ENCODE peak calls at places on chromosomes 2 and 18, in four cellular contexts. B is posterior cingulate gyrus, W is kidney, M is SW480. F is an unnamed sample.

GRCh38 chr2:216286616-216287231 is 85.6 kb downstream of the MARCHF4 start:
- DNase-seq in B (no peak), W (no peak), M (no peak), F (no peak)

GRCh38 chr2:6290626-6291025 is 575.1 kb downstream of the CMPK2 start:
- DNase-seq in B (no peak), W (peak; percentile 83), M (no peak), F (no peak)

GRCh38 chr2:236955675-236956618 is 129.7 kb upstream of the COPS8 start:
- DNase-seq in B (no peak), W (no peak), M (peak; percentile 61), F (no peak)

GRCh38 chr18:8426401-8426800 is 182.8 kb upstream of the RAB12 start:
- DNase-seq in B (no peak), W (no peak), M (no peak), F (no peak)

GRCh38 chr2:187917535-187917934 is 363.3 kb upstream of the TFPI start:
- DNase-seq in B (no peak), W (no peak), M (no peak), F (no peak)

GRCh38 chr2:30453498-30453897 is 6.5 kb downstream of the LCLAT1 start:
- DNase-seq in B (no peak), W (no peak), M (no peak), F (no peak)

GRCh38 chr2:215660687-215661086 is 224.8 kb upstream of the FN1 start:
- DNase-seq in B (no peak), W (no peak), M (no peak), F (no peak)

GRCh38 chr2:53970095-53970897 is 497 bp downstream of the PSME4 start:
- DNase-seq in B (peak; percentile 12), W (peak; percentile 87), M (peak; percentile 55), F (no peak)

F was measured in effector memory CD4-positive, alpha-beta T cell.